ENCODE peak calls at places on chromosomes 12 and 14, in five cellular contexts. Z is GM13977, Q is amniotic stem cell, P is NCI-H446 treated with DMSO at 0.1 percent for 48 hours, K is anterior cingulate cortex. D is an unnamed sample.

GRCh38 chr12:26226629-26227375 is 31.4 kb downstream of the SSPN start:
- DNase-seq in Z (no peak), Q (no peak), P (no peak), K (peak; percentile 55), D (no peak)

GRCh38 chr14:23094666-23095195 is at the start of gene ACIN1:
- DNase-seq in Z (peak; percentile 77), Q (no peak), P (no peak), K (no peak), D (peak; percentile 84)

GRCh38 chr12:100706029-100706428 is 88.5 kb upstream of the ANO4 start:
- DNase-seq in Z (no peak), Q (peak; percentile 47), P (no peak), K (no peak), D (peak; percentile 90)

GRCh38 chr14:74975059-74975810 is 19.8 kb upstream of the PGF start:
- DNase-seq in Z (no peak), Q (no peak), P (peak; percentile 81), K (no peak), D (peak; percentile 27)

GRCh38 chr12:97940629-97941028 is 478.0 kb downstream of the RMST start:
- DNase-seq in Z (no peak), Q (no peak), P (no peak), K (no peak), D (no peak)

GRCh38 chr14:76346391-76347160 is 29.4 kb upstream of the ESRRB start:
- DNase-seq in Z (no peak), Q (no peak), P (no peak), K (no peak), D (no peak)

GRCh38 chr14:69615471-69616407 is 4.3 kb downstream of the SUSD6 start:
- DNase-seq in Z (peak; percentile 64), Q (peak; percentile 59), P (peak; percentile 41), K (peak; percentile 9), D (peak; percentile 79)

GRCh38 chr12:50201987-50202521 is 34.9 kb upstream of the CERS5 start:
- DNase-seq in Z (no peak), Q (no peak), P (no peak), K (no peak), D (peak; percentile 83)

GRCh38 chr14:82537831-82538230 is 1004.2 kb upstream of the SEL1L start:
- DNase-seq in Z (no peak), Q (no peak), P (no peak), K (no peak), D (no peak)

GRCh38 chr12:34405286-34406227 is 383.3 kb downstream of the ALG10 start:
- DNase-seq in Z (peak; percentile 0), Q (no peak), P (no peak), K (no peak), D (no peak)

GRCh38 chr14:74855945-74856344 is 20.0 kb downstream of the PROX2 start:
- DNase-seq in Z (no peak), Q (no peak), P (no peak), K (no peak), D (no peak)

GRCh38 chr12:14960548-14961465 is 594 bp downstream of the ARHGDIB start:
- DNase-seq in Z (no peak), Q (no peak), P (no peak), K (no peak), D (peak; percentile 11)

GRCh38 chr12:72330291-72330690 is 58.1 kb downstream of the TRHDE start:
- DNase-seq in Z (no peak), Q (no peak), P (no peak), K (no peak), D (peak; percentile 0)

D was measured in fibroblast of mammary gland.